ENCODE peak calls at places on chromosome 2, in seven cellular contexts. One of them, this sample, is unnamed.
A peak's percentile ranks its signal among the peaks of the same experiment; 100 is the strongest.

GRCh38 chr2:234722176-234722575 is 225.3 kb upstream of the ARL4C start:
- DNase-seq in HTR-8/SVneo: no peak
- DNase-seq in mesenteric fat pad: no peak
- DNase-seq in NCI-H1930: no peak
- DNase-seq in MM.1S: no peak
- DNase-seq in NB4: no peak
- DNase-seq in RWPE1: no peak
- DNase-seq in this sample: no peak

GRCh38 chr2:205675861-205676516 is 6.3 kb upstream of the NRP2 start:
- DNase-seq in HTR-8/SVneo: peak; percentile 62
- DNase-seq in mesenteric fat pad: no peak
- DNase-seq in NCI-H1930: peak; percentile 21
- DNase-seq in MM.1S: peak; percentile 16
- DNase-seq in NB4: peak; percentile 50
- DNase-seq in RWPE1: peak; percentile 57
- DNase-seq in this sample: no peak

GRCh38 chr2:65232636-65233035 is 5.0 kb downstream of the ACTR2 start:
- DNase-seq in HTR-8/SVneo: peak; percentile 56
- DNase-seq in mesenteric fat pad: no peak
- DNase-seq in NCI-H1930: no peak
- DNase-seq in MM.1S: no peak
- DNase-seq in NB4: peak; percentile 72
- DNase-seq in RWPE1: peak; percentile 61
- DNase-seq in this sample: no peak

GRCh38 chr2:45826476-45826875 is 175.0 kb downstream of the PRKCE start:
- DNase-seq in HTR-8/SVneo: no peak
- DNase-seq in mesenteric fat pad: no peak
- DNase-seq in NCI-H1930: no peak
- DNase-seq in MM.1S: no peak
- DNase-seq in NB4: no peak
- DNase-seq in RWPE1: no peak
- DNase-seq in this sample: no peak

GRCh38 chr2:124241-124880 is 78.1 kb upstream of the FAM110C start:
- DNase-seq in HTR-8/SVneo: no peak
- DNase-seq in mesenteric fat pad: no peak
- DNase-seq in NCI-H1930: no peak
- DNase-seq in MM.1S: no peak
- DNase-seq in NB4: no peak
- DNase-seq in RWPE1: peak; percentile 19
- DNase-seq in this sample: no peak

GRCh38 chr2:188158337-188159100 is 133.2 kb upstream of the GULP1 start:
- DNase-seq in HTR-8/SVneo: peak; percentile 15
- DNase-seq in mesenteric fat pad: no peak
- DNase-seq in NCI-H1930: no peak
- DNase-seq in MM.1S: no peak
- DNase-seq in NB4: no peak
- DNase-seq in RWPE1: peak; percentile 26
- DNase-seq in this sample: no peak

GRCh38 chr2:73291093-73291460 is 2.3 kb downstream of the EGR4 start:
- DNase-seq in HTR-8/SVneo: peak; percentile 60
- DNase-seq in mesenteric fat pad: no peak
- DNase-seq in NCI-H1930: no peak
- DNase-seq in MM.1S: peak; percentile 42
- DNase-seq in NB4: peak; percentile 78
- DNase-seq in RWPE1: peak; percentile 72
- DNase-seq in this sample: no peak

GRCh38 chr2:204407209-204408070 is 137.8 kb upstream of the PARD3B start:
- DNase-seq in HTR-8/SVneo: no peak
- DNase-seq in mesenteric fat pad: no peak
- DNase-seq in NCI-H1930: no peak
- DNase-seq in MM.1S: no peak
- DNase-seq in NB4: no peak
- DNase-seq in RWPE1: no peak
- DNase-seq in this sample: no peak

GRCh38 chr2:121355488-121355887 is 70.5 kb upstream of the TFCP2L1 start:
- DNase-seq in HTR-8/SVneo: no peak
- DNase-seq in mesenteric fat pad: no peak
- DNase-seq in NCI-H1930: no peak
- DNase-seq in MM.1S: no peak
- DNase-seq in NB4: no peak
- DNase-seq in RWPE1: no peak
- DNase-seq in this sample: no peak